ENCODE peak calls at places on chromosome 3, in five cellular contexts. Q, W, B, R and F are unnamed samples.
A peak's percentile ranks its signal among the peaks of the same experiment; 100 is the strongest.

GRCh38 chr3:32392530-32393302 is 1.1 kb downstream of the CMTM7 start:
- DNase-seq in Q (peak; percentile 83), W (no peak), B (peak; percentile 45), R (peak; percentile 58), F (no peak)

GRCh38 chr3:150921207-150921606 is 16.0 kb upstream of the MINDY4B start:
- DNase-seq in Q (no peak), W (no peak), B (no peak), R (no peak), F (no peak)

GRCh38 chr3:14560110-14560509 is 20.0 kb upstream of the GRIP2 start:
- DNase-seq in Q (no peak), W (no peak), B (no peak), R (no peak), F (no peak)

GRCh38 chr3:113697192-113698090 is 999 bp upstream of the USF3 start:
- DNase-seq in Q (peak; percentile 72), W (peak; percentile 53), B (peak; percentile 60), R (no peak), F (no peak)

GRCh38 chr3:72724070-72724469 is 124.2 kb downstream of the SHQ1 start:
- DNase-seq in Q (no peak), W (no peak), B (no peak), R (no peak), F (no peak)

GRCh38 chr3:14522768-14523167 is 17.4 kb downstream of the GRIP2 start:
- DNase-seq in Q (peak; percentile 40), W (no peak), B (no peak), R (peak; percentile 23), F (no peak)

GRCh38 chr3:112633191-112633590 is 7.8 kb downstream of the CCDC80 start:
- DNase-seq in Q (no peak), W (no peak), B (no peak), R (no peak), F (no peak)

GRCh38 chr3:72295276-72295973 is 510.5 kb upstream of the PROK2 start:
- DNase-seq in Q (no peak), W (no peak), B (no peak), R (no peak), F (no peak)

GRCh38 chr3:65026151-65026550 is 338.4 kb upstream of the ADAMTS9 start:
- DNase-seq in Q (no peak), W (no peak), B (no peak), R (no peak), F (no peak)
- TF ChIP-seq CTCF in Q (no peak), W (no peak), B (no peak), R (no peak), F (no peak)

GRCh38 chr3:52253314-52254260 is 8.0 kb downstream of the PPM1M start:
- DNase-seq in Q (no peak), W (no peak), B (no peak), R (no peak), F (no peak)
- H3K36me3 ChIP-seq in Q (peaks cover 29% of the 10 kb centered on the region), W (peaks cover 56% of the 10 kb centered on the region), B (peaks cover 14% of the 10 kb centered on the region), R (peaks cover 18% of the 10 kb centered on the region), F (peaks cover 7% of the 10 kb centered on the region)

DNA sequence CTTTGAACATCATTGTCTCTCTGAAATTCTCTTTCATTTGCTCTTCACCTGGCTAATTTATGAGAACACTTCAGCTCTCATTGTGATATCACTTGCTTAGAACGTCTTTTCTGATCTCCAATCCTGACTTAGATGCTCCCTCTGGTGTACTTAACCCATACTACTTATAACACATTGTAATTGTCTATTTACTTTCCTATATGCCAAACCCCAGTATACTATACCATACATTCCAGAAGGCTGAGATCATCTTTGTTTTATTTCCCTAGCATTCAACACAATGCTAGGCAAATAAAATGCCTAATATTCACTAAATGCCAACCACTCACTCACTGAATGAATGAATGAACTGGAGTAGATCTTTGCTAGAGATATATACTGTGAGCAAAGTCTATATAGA is 27.0 kb upstream of the PEX5L start:
- DNase-seq in Q (no peak), W (no peak), B (no peak), R (no peak), F (no peak)
- TF ChIP-seq CTCF in Q (no peak), W (no peak), B (no peak), R (no peak), F (no peak)

GRCh38 chr3:52077900-52078299 is 21.5 kb upstream of the DUSP7 start:
- DNase-seq in Q (no peak), W (no peak), B (no peak), R (no peak), F (no peak)
- H3K36me3 ChIP-seq in Q (no peaks in the 10 kb centered on the region), W (no peaks in the 10 kb centered on the region), B (no peaks in the 10 kb centered on the region), R (no peaks in the 10 kb centered on the region), F (no peaks in the 10 kb centered on the region)

GRCh38 chr3:62559831-62560445 is 186.6 kb upstream of the FEZF2 start:
- DNase-seq in Q (no peak), W (peak; percentile 10), B (no peak), R (no peak), F (no peak)
- TF ChIP-seq CTCF in Q (no peak), W (peak; percentile 62), B (peak; percentile 37), R (peak; percentile 28), F (peak; percentile 63)